ENCODE peak calls at places on chromosomes 3 and 15, in eight cellular contexts. One of them, this sample, is unnamed.
A peak's percentile ranks its signal among the peaks of the same experiment; 100 is the strongest.

GRCh38 chr3:18556503-18556902 is 131.4 kb upstream of the SATB1 start:
- DNase-seq in GM19239: no peak
- DNase-seq in A172: peak; percentile 72
- DNase-seq in pons: no peak
- DNase-seq in coronary artery: no peak
- DNase-seq in fibroblast of pulmonary artery: no peak
- DNase-seq in left colon: no peak
- DNase-seq in cerebellar nuclear complex: no peak
- DNase-seq in this sample: no peak

GRCh38 chr3:179234244-179234643 is 16.7 kb downstream of the KCNMB3 start:
- DNase-seq in GM19239: no peak
- DNase-seq in A172: no peak
- DNase-seq in pons: no peak
- DNase-seq in coronary artery: no peak
- DNase-seq in fibroblast of pulmonary artery: peak; percentile 25
- DNase-seq in left colon: no peak
- DNase-seq in cerebellar nuclear complex: no peak
- DNase-seq in this sample: no peak

GRCh38 chr3:125125822-125126245 is 70.0 kb upstream of the HEG1 start:
- DNase-seq in GM19239: no peak
- DNase-seq in A172: peak; percentile 100
- DNase-seq in pons: no peak
- DNase-seq in coronary artery: no peak
- DNase-seq in fibroblast of pulmonary artery: peak; percentile 95
- DNase-seq in left colon: no peak
- DNase-seq in cerebellar nuclear complex: no peak
- DNase-seq in this sample: no peak

GRCh38 chr3:31232049-31233040 is 300.4 kb upstream of the STT3B start:
- DNase-seq in GM19239: no peak
- DNase-seq in A172: no peak
- DNase-seq in pons: no peak
- DNase-seq in coronary artery: no peak
- DNase-seq in fibroblast of pulmonary artery: peak; percentile 29
- DNase-seq in left colon: no peak
- DNase-seq in cerebellar nuclear complex: no peak
- DNase-seq in this sample: no peak

GRCh38 chr3:143585720-143586456 is 262.4 kb downstream of the SLC9A9 start:
- DNase-seq in GM19239: no peak
- DNase-seq in A172: no peak
- DNase-seq in pons: peak; percentile 81
- DNase-seq in coronary artery: no peak
- DNase-seq in fibroblast of pulmonary artery: peak; percentile 8
- DNase-seq in left colon: no peak
- DNase-seq in cerebellar nuclear complex: no peak
- DNase-seq in this sample: no peak

GRCh38 chr15:90079619-90080559 is 22.4 kb downstream of the IDH2 start:
- DNase-seq in GM19239: no peak
- DNase-seq in A172: no peak
- DNase-seq in pons: no peak
- DNase-seq in coronary artery: no peak
- DNase-seq in fibroblast of pulmonary artery: no peak
- DNase-seq in left colon: no peak
- DNase-seq in cerebellar nuclear complex: no peak
- DNase-seq in this sample: no peak

GRCh38 chr3:183058351-183058750 is 40.9 kb downstream of the MCCC1 start:
- DNase-seq in GM19239: no peak
- DNase-seq in A172: no peak
- DNase-seq in pons: no peak
- DNase-seq in coronary artery: no peak
- DNase-seq in fibroblast of pulmonary artery: no peak
- DNase-seq in left colon: no peak
- DNase-seq in cerebellar nuclear complex: no peak
- DNase-seq in this sample: no peak

GRCh38 chr3:102536479-102536878 is 101.7 kb downstream of the ZPLD1 start:
- DNase-seq in GM19239: no peak
- DNase-seq in A172: peak; percentile 36
- DNase-seq in pons: peak; percentile 63
- DNase-seq in coronary artery: no peak
- DNase-seq in fibroblast of pulmonary artery: peak; percentile 63
- DNase-seq in left colon: no peak
- DNase-seq in cerebellar nuclear complex: no peak
- DNase-seq in this sample: peak; percentile 66

GRCh38 chr3:36813320-36813719 is 49.0 kb upstream of the DCLK3 start:
- DNase-seq in GM19239: no peak
- DNase-seq in A172: no peak
- DNase-seq in pons: no peak
- DNase-seq in coronary artery: no peak
- DNase-seq in fibroblast of pulmonary artery: no peak
- DNase-seq in left colon: no peak
- DNase-seq in cerebellar nuclear complex: no peak
- DNase-seq in this sample: no peak

GRCh38 chr3:131485116-131485515 is 17.7 kb downstream of the MRPL3 start:
- DNase-seq in GM19239: no peak
- DNase-seq in A172: no peak
- DNase-seq in pons: no peak
- DNase-seq in coronary artery: no peak
- DNase-seq in fibroblast of pulmonary artery: no peak
- DNase-seq in left colon: no peak
- DNase-seq in cerebellar nuclear complex: no peak
- DNase-seq in this sample: no peak

GRCh38 chr15:20340931-20341661 is 200.5 kb downstream of the GOLGA6L6 start:
- DNase-seq in GM19239: peak; percentile 56
- DNase-seq in A172: peak; percentile 19
- DNase-seq in pons: peak; percentile 34
- DNase-seq in coronary artery: peak; percentile 97
- DNase-seq in fibroblast of pulmonary artery: peak; percentile 37
- DNase-seq in left colon: peak; percentile 34
- DNase-seq in cerebellar nuclear complex: no peak
- DNase-seq in this sample: no peak

This sample was measured in NCI-H774.